ENCODE peak calls at places on chromosomes 11 and 22, in seven cellular contexts. Z is ovary, E is thoracic aorta, X is LNCaP clone FGC, Y is neural crest cell, J is WERI-Rb-1, T is tibial artery. A is an unnamed sample.

GRCh38 chr11:77188323-77188911 is 60.4 kb downstream of the MYO7A start:
- DNase-seq in J (peak), T (peak), Y (peak), X (peak), E (peak), Z (peak), A (peak)

GRCh38 chr11:18091731-18092130 is 14.2 kb downstream of the SAAL1 start:
- DNase-seq in Y (no peak), T (no peak), E (no peak), Z (no peak), J (no peak), X (no peak), A (no peak)

GRCh38 chr11:11946180-11946579 is 62.2 kb downstream of the DKK3 start:
- DNase-seq in X (no peak), E (no peak), Z (no peak), T (no peak), Y (no peak), J (no peak), A (no peak)

GRCh38 chr11:69935941-69936505 is 116.8 kb upstream of the FGF3 start:
- DNase-seq in E (no peak), J (no peak), T (no peak), X (no peak), Y (no peak), Z (no peak), A (no peak)

GRCh38 chr11:19767691-19768151 is 55.1 kb downstream of the NAV2 start:
- DNase-seq in Y (no peak), E (no peak), J (no peak), T (no peak), Z (no peak), X (no peak), A (no peak)

GRCh38 chr22:23079240-23079768 is 9.0 kb downstream of the GNAZ start:
- DNase-seq in E (no peak), Z (no peak), X (no peak), T (no peak), Y (no peak), J (no peak), A (no peak)

GRCh38 chr11:111422494-111423249 is 43.6 kb upstream of the POU2AF1 start:
- DNase-seq in E (no peak), J (peak), X (no peak), T (no peak), Z (peak), Y (peak), A (peak)

GRCh38 chr22:43293661-43294392 is 49.3 kb downstream of the SCUBE1 start:
- DNase-seq in Y (no peak), Z (peak), E (no peak), X (peak), T (no peak), J (peak), A (no peak)

GRCh38 chr11:123654566-123655081 is at the start of gene SCN3B:
- DNase-seq in E (no peak), J (peak), T (no peak), X (no peak), Z (peak), Y (peak), A (peak)

GRCh38 chr11:71207996-71208774 is 44.2 kb downstream of the SHANK2 start:
- DNase-seq in X (no peak), T (no peak), E (no peak), Z (no peak), J (no peak), Y (no peak), A (no peak)

GRCh38 chr11:44997566-44997965 is 46.9 kb upstream of the TP53I11 start:
- DNase-seq in Z (no peak), X (no peak), E (no peak), J (peak), Y (no peak), T (no peak), A (no peak)

GRCh38 chr11:27055065-27055682 is 14.6 kb downstream of the BBOX1 start:
- DNase-seq in Z (no peak), E (no peak), X (no peak), Y (no peak), J (no peak), T (no peak), A (no peak)

GRCh38 chr22:23265389-23265700 is 85.0 kb downstream of the BCR start:
- DNase-seq in E (no peak), Z (no peak), T (no peak), Y (no peak), J (no peak), X (no peak), A (no peak)

GRCh38 chr11:1573847-1574255 is 1.8 kb upstream of the DUSP8 start:
- DNase-seq in J (peak), Z (no peak), T (no peak), X (peak), Y (no peak), E (no peak), A (no peak)

GRCh38 chr11:66336234-66337102 is at the start of gene RIN1:
- DNase-seq in J (peak), Z (peak), T (no peak), X (no peak), Y (no peak), E (no peak), A (no peak)

GRCh38 chr11:122213111-122213510 is 97.1 kb upstream of the BLID start:
- DNase-seq in X (no peak), Z (no peak), T (no peak), J (no peak), E (no peak), Y (no peak), A (no peak)

GRCh38 chr11:95283653-95284052 is 52.7 kb upstream of the SESN3 start:
- DNase-seq in Z (no peak), X (no peak), J (no peak), T (no peak), E (no peak), Y (no peak), A (no peak)

GRCh38 chr22:46600397-46600796 is 19.8 kb upstream of the GRAMD4 start:
- DNase-seq in Y (no peak), Z (no peak), X (no peak), E (no peak), T (no peak), J (no peak), A (no peak)

GRCh38 chr11:112005422-112006094 is 19.6 kb upstream of the DLAT start:
- DNase-seq in E (no peak), T (no peak), J (no peak), X (no peak), Y (no peak), Z (no peak), A (no peak)

GRCh38 chr11:131425285-131425684 is 54.9 kb downstream of the NTM start:
- DNase-seq in X (no peak), J (no peak), Z (no peak), T (no peak), E (no peak), Y (no peak), A (no peak)

GRCh38 chr22:38501797-38502672 is 4.1 kb downstream of the DDX17 start:
- DNase-seq in J (no peak), Z (no peak), X (no peak), T (no peak), E (no peak), Y (no peak), A (no peak)

GRCh38 chr11:83070044-83070877 is 1.4 kb downstream of the RAB30 start:
- DNase-seq in X (no peak), Z (no peak), E (no peak), T (no peak), J (no peak), Y (no peak), A (no peak)

GRCh38 chr11:70281114-70281729 is 10.7 kb downstream of the PPFIA1 start:
- DNase-seq in Y (no peak), Z (no peak), J (no peak), T (no peak), E (peak), X (no peak), A (no peak)

GRCh38 chr22:43222281-43222680 is 35.3 kb upstream of the TTLL12 start:
- DNase-seq in Y (no peak), E (no peak), T (no peak), J (no peak), X (no peak), Z (peak), A (no peak)

GRCh38 chr11:2327032-2327431 is 25.2 kb downstream of the TSPAN32 start:
- DNase-seq in J (no peak), E (no peak), Y (no peak), T (no peak), X (no peak), Z (no peak), A (no peak)

GRCh38 chr11:57347336-57347735 is 9.2 kb downstream of the P2RX3 start:
- DNase-seq in T (no peak), Z (no peak), Y (no peak), X (no peak), E (no peak), J (no peak), A (no peak)

GRCh38 chr11:9276571-9276970 is 11.4 kb upstream of the DENND5A start:
- DNase-seq in T (peak), X (no peak), Y (no peak), J (peak), Z (no peak), E (no peak), A (no peak)

GRCh38 chr11:42521994-42522393 is 789.8 kb upstream of the API5 start:
- DNase-seq in T (no peak), X (no peak), J (no peak), Z (no peak), Y (no peak), E (no peak), A (no peak)

GRCh38 chr22:18078329-18079041 is 695 bp downstream of the PEX26 start:
- DNase-seq in Y (no peak), J (peak), E (no peak), T (no peak), X (no peak), Z (peak), A (no peak)

GRCh38 chr11:114964676-114965214 is 286.4 kb downstream of the NXPE2 start:
- DNase-seq in J (no peak), Z (no peak), Y (no peak), E (no peak), X (no peak), T (no peak), A (no peak)

GRCh38 chr11:62128835-62129234 is 5.0 kb downstream of the INCENP start:
- DNase-seq in X (no peak), E (no peak), Y (no peak), T (peak), J (no peak), Z (no peak), A (no peak)

GRCh38 chr11:3056296-3057068 is 741 bp downstream of the CARS1 start:
- DNase-seq in E (no peak), X (no peak), T (peak), Z (peak), Y (no peak), J (no peak), A (no peak)

GRCh38 chr11:21785351-21785750 is 407.5 kb upstream of the ANO5 start:
- DNase-seq in Z (no peak), E (no peak), X (no peak), J (no peak), Y (no peak), T (no peak), A (no peak)

GRCh38 chr22:47196881-47197701 is 434.6 kb downstream of the TBC1D22A start:
- DNase-seq in J (no peak), T (no peak), X (no peak), E (no peak), Y (no peak), Z (peak), A (no peak)

GRCh38 chr11:31131760-31132159 is 237.8 kb downstream of the DCDC1 start:
- DNase-seq in Z (no peak), J (no peak), E (no peak), Y (no peak), X (no peak), T (no peak), A (no peak)

GRCh38 chr22:44191036-44191454 is 10.3 kb downstream of the PARVG start:
- DNase-seq in T (no peak), Z (no peak), Y (no peak), X (no peak), E (no peak), J (no peak), A (no peak)

GRCh38 chr11:27754035-27755017 is 54.1 kb upstream of the BDNF start:
- DNase-seq in J (no peak), Y (no peak), X (no peak), E (no peak), Z (no peak), T (no peak), A (no peak)

GRCh38 chr11:106276859-106277436 is 199.5 kb downstream of the AASDHPPT start:
- DNase-seq in Y (no peak), Z (no peak), T (no peak), X (peak), E (no peak), J (peak), A (no peak)

GRCh38 chr22:36979016-36979415 is 40.2 kb downstream of the TST start:
- DNase-seq in X (no peak), T (no peak), J (no peak), Y (no peak), E (no peak), Z (no peak), A (no peak)

GRCh38 chr22:36979511-36979910 is 39.7 kb downstream of the TST start:
- DNase-seq in E (no peak), Y (no peak), J (no peak), X (no peak), T (no peak), Z (no peak), A (no peak)

GRCh38 chr22:36977947-36978660 is 41.1 kb downstream of the TST start:
- DNase-seq in J (peak), X (peak), T (peak), E (peak), Y (peak), Z (peak), A (peak)

GRCh38 chr22:36981247-36981775 is 37.9 kb downstream of the TST start:
- DNase-seq in T (no peak), Z (no peak), X (no peak), Y (no peak), J (no peak), E (no peak), A (no peak)

GRCh38 chr22:36977401-36977861 is 41.8 kb downstream of the TST start:
- DNase-seq in J (peak), Z (peak), E (no peak), T (no peak), X (no peak), Y (peak), A (no peak)
- TF ChIP-seq CTCF in J (peak), Z (no peak), E (no peak), T (no peak), X (peak), Y (peak), A (no peak)

GRCh38 chr11:75342231-75342918 is 9.1 kb downstream of the ARRB1 start:
- DNase-seq in Y (no peak), Z (no peak), J (no peak), T (no peak), E (no peak), X (no peak), A (no peak)
- TF ChIP-seq CTCF in Y (no peak), Z (no peak), J (no peak), T (no peak), E (no peak), X (no peak), A (no peak)

GRCh38 chr11:93229876-93230275 is 32.1 kb upstream of the SLC36A4 start:
- DNase-seq in Y (no peak), E (no peak), Z (no peak), T (no peak), J (no peak), X (no peak), A (no peak)
- TF ChIP-seq CTCF in Y (no peak), E (no peak), Z (no peak), T (no peak), J (no peak), X (no peak), A (no peak)

GRCh38 chr22:41832553-41833368 is at the start of gene SREBF2:
- DNase-seq in Z (peak), X (peak), T (peak), Y (peak), E (peak), J (peak), A (peak)
- TF ChIP-seq CTCF in Z (no peak), X (peak), T (no peak), Y (no peak), E (no peak), J (no peak), A (no peak)

GRCh38 chr11:34068098-34068497 is 16.6 kb downstream of the CAPRIN1 start:
- DNase-seq in X (no peak), J (no peak), E (no peak), Y (no peak), Z (no peak), T (no peak), A (no peak)

GRCh38 chr11:34064291-34064690 is 12.8 kb downstream of the CAPRIN1 start:
- DNase-seq in T (no peak), E (no peak), J (no peak), Y (no peak), Z (no peak), X (no peak), A (no peak)

GRCh38 chr11:34063061-34063795 is 11.7 kb downstream of the CAPRIN1 start:
- DNase-seq in X (no peak), Z (no peak), Y (no peak), T (no peak), J (no peak), E (no peak), A (no peak)

GRCh38 chr11:34067383-34068065 is 16.0 kb downstream of the CAPRIN1 start:
- DNase-seq in J (no peak), T (no peak), Z (no peak), Y (no peak), X (no peak), E (no peak), A (no peak)

DNA sequence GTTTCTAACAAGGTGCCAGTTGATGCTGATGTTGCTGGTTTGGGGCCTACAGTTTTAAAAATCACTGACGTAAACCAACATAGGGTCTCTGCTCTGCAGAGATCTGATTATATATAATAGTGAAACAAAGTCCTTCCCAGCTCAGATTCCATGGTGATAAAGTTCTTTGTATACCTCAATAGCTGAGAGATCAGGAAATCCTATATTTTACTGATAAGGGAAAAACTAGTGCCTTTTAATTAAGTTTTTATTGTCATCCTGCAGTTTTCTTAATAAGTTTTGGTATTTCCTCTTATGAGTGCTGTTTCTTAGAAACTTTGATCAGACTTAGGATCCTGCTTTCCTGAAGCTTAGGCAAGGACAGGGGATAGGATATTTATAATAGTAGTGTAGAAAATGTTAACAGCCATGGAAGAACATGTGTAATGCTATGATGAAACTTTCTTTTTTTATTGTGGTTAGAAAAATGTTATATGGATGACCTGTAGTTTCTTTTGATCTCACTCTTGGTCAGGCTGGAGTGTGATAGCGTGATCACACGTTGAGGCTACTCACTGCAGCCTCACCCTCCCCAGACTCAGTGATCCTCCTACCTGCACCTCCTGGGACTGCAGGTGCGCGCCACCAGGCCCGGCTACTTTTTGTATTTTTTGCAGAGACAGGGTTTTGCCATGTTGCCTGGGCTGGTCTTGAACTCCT is 14.1 kb downstream of the CAPRIN1 start:
- DNase-seq in T (no peak), X (no peak), J (no peak), E (no peak), Y (no peak), Z (no peak), A (no peak)
- TF ChIP-seq CTCF in T (no peak), X (no peak), J (peak), E (no peak), Y (peak), Z (no peak), A (no peak)

DNA sequence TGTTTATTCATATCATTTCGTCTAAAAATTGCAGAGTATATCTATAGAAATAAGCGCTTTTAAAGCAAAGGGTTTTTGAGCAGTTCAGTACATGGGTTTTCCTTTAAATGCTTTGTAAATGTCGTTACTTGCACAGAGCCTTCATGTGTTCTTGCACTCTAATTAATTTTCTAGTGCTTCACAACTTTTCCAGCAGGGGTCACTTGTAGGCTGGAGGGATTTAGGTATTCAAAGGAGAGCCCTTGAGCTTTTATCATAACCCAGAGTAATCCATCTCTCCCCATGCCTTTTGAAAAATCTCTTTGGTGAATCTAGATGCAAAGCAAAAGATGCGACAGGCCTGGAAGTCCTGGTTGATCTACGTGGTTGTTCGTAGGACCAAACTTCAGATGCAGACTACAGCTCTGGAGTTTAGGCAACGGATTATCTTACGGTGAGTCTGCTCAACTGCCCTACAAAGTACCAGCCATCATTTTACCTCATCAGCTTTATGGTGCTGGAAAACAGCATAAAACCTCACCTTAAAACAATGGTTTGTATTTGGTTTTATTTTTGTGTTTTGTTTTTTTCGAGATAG is 60.4 kb downstream of the SFI1 start:
- DNase-seq in Z (no peak), T (no peak), J (peak), E (no peak), X (no peak), Y (peak), A (no peak)
- TF ChIP-seq CTCF in Z (peak), T (peak), J (peak), E (peak), X (peak), Y (peak), A (peak)

GRCh38 chr11:36153581-36153980 is 135.6 kb downstream of the COMMD9 start:
- DNase-seq in T (no peak), E (no peak), J (no peak), Y (no peak), X (no peak), Z (no peak), A (no peak)
- TF ChIP-seq CTCF in T (no peak), E (no peak), J (no peak), Y (no peak), X (no peak), Z (no peak), A (peak)

DNA sequence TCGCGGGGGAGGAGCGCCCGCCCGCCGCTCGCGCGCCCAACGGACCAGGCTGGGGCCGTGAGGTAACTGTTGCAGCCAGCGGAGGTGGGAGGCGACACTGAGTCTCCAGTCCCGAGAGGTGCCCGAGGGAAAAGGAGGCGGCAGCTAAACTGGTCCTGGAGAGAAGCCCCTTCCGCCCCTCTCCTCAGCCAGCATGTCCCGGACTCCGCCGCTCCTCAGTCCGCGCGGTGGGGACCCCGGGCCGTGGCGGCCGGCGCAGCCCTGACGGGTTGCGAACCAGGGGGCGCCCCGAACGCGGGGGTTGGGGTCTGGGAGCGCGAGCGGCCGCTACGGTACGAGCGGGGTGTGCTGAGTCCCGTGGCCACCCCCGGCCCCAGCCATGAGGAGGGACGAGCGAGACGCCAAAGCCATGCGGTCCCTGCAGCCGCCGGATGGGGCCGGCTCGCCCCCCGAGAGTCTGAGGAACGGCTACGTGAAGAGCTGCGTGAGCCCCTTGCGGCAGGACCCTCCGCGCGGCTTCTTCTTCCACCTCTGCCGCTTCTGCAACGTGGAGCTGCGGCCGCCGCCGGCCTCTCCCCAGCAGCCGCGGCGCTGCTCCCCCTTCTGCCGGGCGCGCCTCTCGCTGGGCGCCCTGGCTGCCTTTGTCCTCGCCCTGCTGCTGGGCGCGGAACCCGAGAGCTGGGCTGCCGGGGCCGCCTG is at the start of gene PDE3B:
- DNase-seq in Y (peak), X (no peak), T (peak), E (peak), J (peak), Z (peak), A (peak)
- TF ChIP-seq CTCF in Y (no peak), X (peak), T (no peak), E (no peak), J (peak), Z (no peak), A (no peak)